ENCODE peak calls at places on chromosome 19, in five cellular contexts. G is T-helper 2 cell; D is GM04503; I is left cardiac atrium; U is stimulated activated CD4-positive, alpha-beta T cell treated with anti-CD3 and anti-CD28 coated beads, Interleukin-12 subunit alpha, Interleukin-12 subunit beta, amount 100 ng/mL, for 4 hours. Z is an unnamed sample.

GRCh38 chr19:49502866-49503581 is 6.8 kb downstream of the RPS11 start:
- DNase-seq in G (no peak), D (peak), I (peak), U (peak), Z (peak)

GRCh38 chr19:33022472-33023116 is 42.1 kb downstream of the RHPN2 start:
- DNase-seq in G (no peak), D (no peak), I (no peak), U (no peak), Z (no peak)

GRCh38 chr19:12365094-12365371 is 450 bp downstream of the ZNF442 start:
- DNase-seq in G (no peak), D (no peak), I (no peak), U (no peak), Z (no peak)

GRCh38 chr19:19149402-19149801 is 11.1 kb upstream of the TMEM161A start:
- DNase-seq in G (no peak), D (no peak), I (no peak), U (no peak), Z (no peak)

GRCh38 chr19:38841787-38842438 is 7.9 kb downstream of the HNRNPL start:
- DNase-seq in G (no peak), D (no peak), I (no peak), U (no peak), Z (no peak)

GRCh38 chr19:38401148-38401547 is 1.7 kb upstream of the FAM98C start:
- DNase-seq in G (no peak), D (no peak), I (no peak), U (no peak), Z (no peak)

GRCh38 chr19:35736913-35737886 is 5.1 kb downstream of the IGFLR1 start:
- DNase-seq in G (no peak), D (no peak), I (no peak), U (no peak), Z (no peak)

GRCh38 chr19:39180749-39181148 is 16.0 kb upstream of the NCCRP1 start:
- DNase-seq in G (no peak), D (no peak), I (no peak), U (no peak), Z (no peak)

GRCh38 chr19:3670258-3670795 is 29.9 kb downstream of the PIP5K1C start:
- DNase-seq in G (no peak), D (peak), I (peak), U (no peak), Z (peak)

GRCh38 chr19:47765522-47766358 is 12.8 kb upstream of the SELENOW start:
- DNase-seq in G (peak), D (no peak), I (peak), U (peak), Z (peak)

GRCh38 chr19:3618144-3618810 is 8.3 kb downstream of the CACTIN start:
- DNase-seq in G (peak), D (no peak), I (peak), U (peak), Z (peak)

GRCh38 chr19:55242517-55242916 is 14.0 kb upstream of the TMEM86B start:
- DNase-seq in G (no peak), D (no peak), I (no peak), U (no peak), Z (no peak)

GRCh38 chr19:48614436-48615144 is at the start of gene FAM83E:
- DNase-seq in G (no peak), D (no peak), I (no peak), U (peak), Z (no peak)

GRCh38 chr19:47444388-47444821 is 25.1 kb upstream of the MEIS3 start:
- DNase-seq in G (no peak), D (no peak), I (no peak), U (no peak), Z (no peak)

GRCh38 chr19:48466571-48467325 is 2.4 kb upstream of the CYTH2 start:
- DNase-seq in G (no peak), D (no peak), I (no peak), U (no peak), Z (no peak)